ENCODE peak calls at places on chromosomes 3 and 15, in four cellular contexts. One of them, this sample, is unnamed.

GRCh38 chr3:16359331-16359730 is 94.3 kb downstream of the OXNAD1 start:
- DNase-seq in progenitor cell of endocrine pancreas: no peak
- DNase-seq in nucleus accumbens: no peak
- DNase-seq in HS-5: no peak
- DNase-seq in this sample: no peak

GRCh38 chr15:32856753-32857152 is 138.9 kb downstream of the GREM1 start:
- DNase-seq in progenitor cell of endocrine pancreas: no peak
- DNase-seq in nucleus accumbens: no peak
- DNase-seq in HS-5: no peak
- DNase-seq in this sample: no peak

GRCh38 chr15:65828566-65828965 is 36.5 kb upstream of the DENND4A start:
- DNase-seq in progenitor cell of endocrine pancreas: no peak
- DNase-seq in nucleus accumbens: no peak
- DNase-seq in HS-5: no peak
- DNase-seq in this sample: no peak

GRCh38 chr3:132641837-132642538 is 17.6 kb downstream of the ACAD11 start:
- DNase-seq in progenitor cell of endocrine pancreas: no peak
- DNase-seq in nucleus accumbens: no peak
- DNase-seq in HS-5: no peak
- DNase-seq in this sample: no peak

GRCh38 chr3:99321261-99321660 is 317.1 kb upstream of the COL8A1 start:
- DNase-seq in progenitor cell of endocrine pancreas: no peak
- DNase-seq in nucleus accumbens: no peak
- DNase-seq in HS-5: no peak
- DNase-seq in this sample: no peak

GRCh38 chr3:112718516-112718915 is 77.6 kb upstream of the CCDC80 start:
- DNase-seq in progenitor cell of endocrine pancreas: no peak
- DNase-seq in nucleus accumbens: no peak
- DNase-seq in HS-5: no peak
- DNase-seq in this sample: no peak

GRCh38 chr3:8648873-8649741 is 4.5 kb upstream of the SSUH2 start:
- DNase-seq in progenitor cell of endocrine pancreas: no peak
- DNase-seq in nucleus accumbens: no peak
- DNase-seq in HS-5: no peak
- DNase-seq in this sample: no peak

GRCh38 chr3:7787871-7788828 is 713.5 kb upstream of the LMCD1 start:
- DNase-seq in progenitor cell of endocrine pancreas: no peak
- DNase-seq in nucleus accumbens: no peak
- DNase-seq in HS-5: no peak
- DNase-seq in this sample: no peak

GRCh38 chr3:13414040-13414729 is 5.9 kb downstream of the NUP210 start:
- DNase-seq in progenitor cell of endocrine pancreas: no peak
- DNase-seq in nucleus accumbens: no peak
- DNase-seq in HS-5: no peak
- DNase-seq in this sample: no peak

GRCh38 chr15:59616390-59616789 is 4.8 kb downstream of the GCNT3 start:
- DNase-seq in progenitor cell of endocrine pancreas: no peak
- DNase-seq in nucleus accumbens: no peak
- DNase-seq in HS-5: no peak
- DNase-seq in this sample: no peak

GRCh38 chr15:77550275-77551251 is 82.1 kb downstream of the LINGO1 start:
- DNase-seq in progenitor cell of endocrine pancreas: no peak
- DNase-seq in nucleus accumbens: no peak
- DNase-seq in HS-5: no peak
- DNase-seq in this sample: no peak

GRCh38 chr3:9770276-9770812 is 597 bp upstream of the CAMK1 start:
- DNase-seq in progenitor cell of endocrine pancreas: no peak
- DNase-seq in nucleus accumbens: peak; percentile 54
- DNase-seq in HS-5: no peak
- DNase-seq in this sample: no peak

GRCh38 chr3:53938645-53939044 is 47.0 kb upstream of the SELENOK start:
- DNase-seq in progenitor cell of endocrine pancreas: peak; percentile 15
- DNase-seq in nucleus accumbens: no peak
- DNase-seq in HS-5: no peak
- DNase-seq in this sample: peak; percentile 52

GRCh38 chr3:89262561-89262960 is 155.1 kb downstream of the EPHA3 start:
- DNase-seq in progenitor cell of endocrine pancreas: no peak
- DNase-seq in nucleus accumbens: no peak
- DNase-seq in HS-5: no peak
- DNase-seq in this sample: no peak

GRCh38 chr15:94185547-94186236 is 45.7 kb upstream of the MCTP2 start:
- DNase-seq in progenitor cell of endocrine pancreas: no peak
- DNase-seq in nucleus accumbens: no peak
- DNase-seq in HS-5: no peak
- DNase-seq in this sample: no peak

GRCh38 chr3:83843716-83844115 is 1115.1 kb upstream of the CADM2 start:
- DNase-seq in progenitor cell of endocrine pancreas: no peak
- DNase-seq in nucleus accumbens: no peak
- DNase-seq in HS-5: no peak
- DNase-seq in this sample: peak; percentile 49

GRCh38 chr3:114770874-114771273 is 376.2 kb downstream of the ZBTB20 start:
- DNase-seq in progenitor cell of endocrine pancreas: no peak
- DNase-seq in nucleus accumbens: no peak
- DNase-seq in HS-5: no peak
- DNase-seq in this sample: no peak

This sample was measured in ecto neural progenitor cell.